ENCODE peak calls at places on chromosomes 12 and 14, in eight cellular contexts. F is cerebellar cortex, C is fibroblast of pulmonary artery, I is NCI-H146, X is MV-4-11, R is NCI-H460, M is PC-9, Y is AG09319. A is an unnamed sample.

GRCh38 chr14:90491868-90492560 is 95.2 kb downstream of the CALM1 start:
- DNase-seq in F (peak), C (peak), I (no peak), X (no peak), R (no peak), M (no peak), Y (no peak), A (no peak)

GRCh38 chr12:26172478-26172877 is 22.9 kb upstream of the SSPN start:
- DNase-seq in F (no peak), C (no peak), I (no peak), X (no peak), R (no peak), M (no peak), Y (no peak), A (no peak)

GRCh38 chr12:126588586-126589249 is 1523.5 kb downstream of the AACS start:
- DNase-seq in F (no peak), C (no peak), I (no peak), X (no peak), R (no peak), M (no peak), Y (no peak), A (no peak)

GRCh38 chr12:74790958-74791357 is 253.3 kb downstream of the ATXN7L3B start:
- DNase-seq in F (no peak), C (no peak), I (no peak), X (no peak), R (no peak), M (no peak), Y (no peak), A (no peak)

GRCh38 chr14:71363961-71364360 is 456.7 kb downstream of the PCNX1 start:
- DNase-seq in F (peak), C (peak), I (no peak), X (no peak), R (no peak), M (no peak), Y (no peak), A (no peak)

GRCh38 chr14:106286697-106287290 is 760.4 kb downstream of the TMEM121 start:
- DNase-seq in F (no peak), C (no peak), I (peak), X (no peak), R (no peak), M (no peak), Y (no peak), A (peak)

GRCh38 chr12:2344476-2344875 is 291.7 kb downstream of the CACNA1C start:
- DNase-seq in F (no peak), C (no peak), I (no peak), X (no peak), R (no peak), M (no peak), Y (no peak), A (no peak)

GRCh38 chr12:27221625-27222387 is 22.3 kb upstream of the STK38L start:
- DNase-seq in F (no peak), C (no peak), I (no peak), X (peak), R (no peak), M (no peak), Y (no peak), A (no peak)